ENCODE peak calls at places on chromosomes 16 and 17, in six cellular contexts. W is breast epithelium, L is heart right ventricle, S is A549, G is ascending aorta, V is mesenchymal stem cell. F is an unnamed sample.

GRCh38 chr17:1232786-1233185 is 37.5 kb upstream of the BHLHA9 start:
- DNase-seq in W (no peak), L (no peak), S (peak), G (no peak), V (peak), F (no peak)

GRCh38 chr16:23941963-23942564 is 106.3 kb downstream of the PRKCB start:
- DNase-seq in W (no peak), L (no peak), S (no peak), G (no peak), V (no peak), F (no peak)

GRCh38 chr17:70144260-70144846 is 25.0 kb upstream of the KCNJ2 start:
- DNase-seq in W (no peak), L (no peak), S (peak), G (no peak), V (peak), F (peak)

GRCh38 chr17:19717411-19717908 is 1.1 kb upstream of the SLC47A2 start:
- DNase-seq in W (no peak), L (no peak), S (no peak), G (no peak), V (no peak), F (no peak)

GRCh38 chr16:85616608-85617311 is 3.6 kb downstream of the GSE1 start:
- DNase-seq in W (no peak), L (peak), S (no peak), G (no peak), V (peak), F (no peak)

GRCh38 chr16:70805787-70806186 is 4.8 kb upstream of the VAC14 start:
- DNase-seq in W (no peak), L (no peak), S (no peak), G (no peak), V (peak), F (no peak)

GRCh38 chr16:69187891-69188451 is 1.0 kb downstream of the SNTB2 start:
- DNase-seq in W (no peak), L (peak), S (peak), G (no peak), V (peak), F (no peak)

GRCh38 chr17:45345554-45346254 is 28.9 kb upstream of the MAP3K14 start:
- DNase-seq in W (peak), L (peak), S (peak), G (peak), V (peak), F (no peak)

GRCh38 chr17:36703860-36704266 is 102.5 kb downstream of the MRM1 start:
- DNase-seq in W (no peak), L (peak), S (peak), G (no peak), V (peak), F (peak)

GRCh38 chr17:48545022-48545376 is at the start of gene HOXB2:
- DNase-seq in W (no peak), L (no peak), S (no peak), G (no peak), V (peak), F (no peak)

GRCh38 chr16:22813946-22814325 is at the start of gene HS3ST2:
- DNase-seq in W (no peak), L (peak), S (no peak), G (peak), V (peak), F (peak)

GRCh38 chr17:77391668-77392375 is 251.1 kb downstream of the SEC14L1 start:
- DNase-seq in W (no peak), L (no peak), S (peak), G (peak), V (peak), F (no peak)

GRCh38 chr17:54785643-54786258 is 114.9 kb upstream of the TOM1L1 start:
- DNase-seq in W (no peak), L (no peak), S (no peak), G (no peak), V (no peak), F (no peak)

GRCh38 chr16:30728321-30728720 is 19.9 kb upstream of the PHKG2 start:
- DNase-seq in W (no peak), L (no peak), S (no peak), G (no peak), V (no peak), F (no peak)
- H3K27ac ChIP-seq in W (no peak), L (no peak), S (no peak), G (no peak), V (no peak), F (no peak)

GRCh38 chr17:29648005-29648404 is 25.3 kb upstream of the CORO6 start:
- DNase-seq in W (no peak), L (no peak), S (no peak), G (no peak), V (no peak), F (no peak)

GRCh38 chr17:29650407-29650806 is 27.7 kb upstream of the CORO6 start:
- DNase-seq in W (no peak), L (no peak), S (no peak), G (no peak), V (no peak), F (no peak)

GRCh38 chr17:29653995-29654714 is 31.4 kb upstream of the CORO6 start:
- DNase-seq in W (no peak), L (no peak), S (no peak), G (no peak), V (no peak), F (no peak)

GRCh38 chr17:29645516-29646051 is 22.9 kb upstream of the CORO6 start:
- DNase-seq in W (no peak), L (peak), S (no peak), G (peak), V (peak), F (no peak)

GRCh38 chr17:29649359-29649758 is 26.6 kb upstream of the CORO6 start:
- DNase-seq in W (no peak), L (no peak), S (no peak), G (no peak), V (no peak), F (no peak)
- H3K27ac ChIP-seq in W (no peak), L (peak), S (no peak), G (no peak), V (no peak), F (no peak)

GRCh38 chr17:39165178-39165843 is 650 bp downstream of the ARL5C start:
- DNase-seq in W (no peak), L (no peak), S (no peak), G (no peak), V (no peak), F (no peak)
- H3K27ac ChIP-seq in W (no peak), L (peak), S (peak), G (peak), V (no peak), F (no peak)

GRCh38 chr16:57244767-57245471 is at the start of gene ARL2BP:
- DNase-seq in W (peak), L (peak), S (peak), G (peak), V (peak), F (peak)
- H3K27ac ChIP-seq in W (peak), L (peak), S (peak), G (peak), V (peak), F (peak)

GRCh38 chr16:84597518-84598390 is 20.1 kb downstream of the COTL1 start:
- DNase-seq in W (no peak), L (no peak), S (no peak), G (no peak), V (no peak), F (no peak)
- H3K27ac ChIP-seq in W (peak), L (peak), S (peak), G (peak), V (peak), F (peak)